ENCODE peak calls at places on chromosomes 11 and 22, in six cellular contexts. H is Caco-2, O is hepatocyte, D is GM12878, J is mucosa of descending colon, S is left ventricle myocardium inferior. U is an unnamed sample.

GRCh38 chr11:32224580-32224979 is 133.7 kb downstream of the RCN1 start:
- DNase-seq in H (no peak), J (no peak), O (no peak), S (no peak), D (no peak), U (no peak)

GRCh38 chr11:14148653-14149273 is 186.2 kb downstream of the SPON1 start:
- DNase-seq in O (peak; percentile 68), H (peak; percentile 34), J (no peak), D (no peak), S (no peak), U (no peak)

GRCh38 chr11:19228956-19229355 is 11.8 kb downstream of the E2F8 start:
- DNase-seq in H (no peak), S (no peak), O (no peak), J (no peak), D (no peak), U (no peak)

GRCh38 chr11:12303431-12304149 is 73.8 kb upstream of the PARVA start:
- DNase-seq in H (no peak), O (no peak), J (no peak), S (no peak), D (no peak), U (no peak)

GRCh38 chr11:44446996-44447771 is 118.3 kb upstream of the CD82 start:
- DNase-seq in S (no peak), H (no peak), D (no peak), J (no peak), O (no peak), U (no peak)

GRCh38 chr11:74278721-74279148 is 32.7 kb downstream of the P4HA3 start:
- DNase-seq in O (peak; percentile 58), H (no peak), D (no peak), S (peak; percentile 51), J (peak; percentile 62), U (peak; percentile 31)

GRCh38 chr11:64226507-64227051 is 505 bp downstream of the NUDT22 start:
- DNase-seq in H (peak; percentile 42), S (peak; percentile 60), J (peak; percentile 91), O (no peak), D (no peak), U (peak; percentile 83)

GRCh38 chr11:85299247-85299646 is 327.9 kb downstream of the DLG2 start:
- DNase-seq in S (no peak), J (no peak), O (peak; percentile 48), D (no peak), H (peak; percentile 15), U (no peak)

GRCh38 chr11:34466802-34467488 is 28.2 kb downstream of the CAT start:
- DNase-seq in D (no peak), H (no peak), O (no peak), J (no peak), S (no peak), U (no peak)

GRCh38 chr11:120646206-120646605 is 134.7 kb downstream of the GRIK4 start:
- DNase-seq in O (no peak), S (no peak), J (no peak), H (no peak), D (no peak), U (no peak)

GRCh38 chr11:83363280-83363679 is 77.1 kb upstream of the CCDC90B start:
- DNase-seq in D (no peak), H (no peak), O (no peak), J (no peak), S (no peak), U (no peak)

GRCh38 chr11:70019576-70020011 is 58.5 kb upstream of the ANO1 start:
- DNase-seq in O (no peak), J (no peak), D (no peak), S (no peak), H (no peak), U (no peak)

GRCh38 chr11:11010624-11011127 is 152.8 kb upstream of the ZBED5 start:
- DNase-seq in J (no peak), S (peak; percentile 34), D (no peak), O (peak; percentile 44), H (peak; percentile 49), U (peak; percentile 14)

GRCh38 chr11:128689946-128690745 is 3.7 kb upstream of the FLI1 start:
- DNase-seq in J (peak; percentile 52), O (no peak), D (no peak), H (no peak), S (no peak), U (no peak)

GRCh38 chr11:19455731-19456130 is 215.0 kb upstream of the E2F8 start:
- DNase-seq in H (no peak), S (peak; percentile 34), D (no peak), O (no peak), J (no peak), U (no peak)

GRCh38 chr11:95135155-95135554 is 45.5 kb downstream of the ENDOD1 start:
- DNase-seq in O (no peak), S (no peak), J (no peak), D (no peak), H (no peak), U (peak; percentile 46)

GRCh38 chr11:92965196-92965595 is 4.3 kb upstream of the MTNR1B start:
- DNase-seq in O (no peak), H (no peak), S (no peak), J (no peak), D (no peak), U (no peak)

GRCh38 chr11:78622666-78623065 is 48.0 kb upstream of the NARS2 start:
- DNase-seq in D (no peak), H (no peak), O (no peak), J (no peak), S (no peak), U (no peak)

GRCh38 chr11:114058871-114059277 is 637 bp upstream of the ZBTB16 start:
- DNase-seq in J (no peak), H (no peak), D (no peak), S (peak; percentile 54), O (peak; percentile 42), U (peak; percentile 55)
- H3K4me3 ChIP-seq in J (peak overlapping the region; percentile 55), H (peak overlapping the region; percentile 78), D (no peak overlapping the region), S (peak overlapping the region; percentile 100), O (peak overlapping the region; percentile 11), U (no peak overlapping the region)

DNA sequence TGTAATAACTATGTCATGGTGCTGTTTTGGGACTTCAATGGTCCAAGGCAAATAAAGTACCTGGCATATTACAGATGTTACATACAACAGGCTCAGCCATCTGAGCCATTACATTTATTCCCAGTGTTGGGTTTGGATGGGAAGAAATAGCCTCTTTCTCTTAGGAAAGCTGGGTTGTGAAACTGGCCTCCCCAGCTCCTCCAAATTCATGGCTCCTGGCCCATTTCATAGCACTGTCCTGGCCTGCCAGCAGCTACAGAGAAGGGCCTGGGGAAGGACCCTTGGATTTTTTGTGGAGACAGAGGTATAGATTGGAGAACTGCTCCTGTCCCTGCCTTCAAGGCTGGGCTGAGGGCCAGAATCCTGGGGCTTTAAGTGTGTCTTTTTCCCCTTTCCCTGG is 18.0 kb downstream of the PKNOX2 start:
- DNase-seq in H (no peak), J (no peak), O (no peak), D (no peak), S (no peak), U (no peak)
- TF ChIP-seq CTCF in H (no peak), J (no peak), O (no peak), D (no peak), S (no peak), U (no peak)

GRCh38 chr11:3831378-3832239 is 9.2 kb downstream of the RHOG start:
- DNase-seq in S (peak; percentile 43), J (no peak), D (no peak), H (no peak), O (no peak), U (no peak)

GRCh38 chr11:3832816-3833215 is 7.9 kb downstream of the RHOG start:
- DNase-seq in H (no peak), O (no peak), S (no peak), D (no peak), J (no peak), U (no peak)

GRCh38 chr11:3830088-3830487 is 10.7 kb downstream of the RHOG start:
- DNase-seq in H (no peak), D (no peak), O (no peak), S (no peak), J (no peak), U (no peak)

GRCh38 chr11:3833461-3833860 is 7.3 kb downstream of the RHOG start:
- DNase-seq in D (no peak), S (no peak), O (no peak), H (no peak), J (no peak), U (no peak)

GRCh38 chr11:3830741-3831140 is 10.0 kb downstream of the RHOG start:
- DNase-seq in O (no peak), S (no peak), J (no peak), H (no peak), D (no peak), U (no peak)
- H3K4me3 ChIP-seq in O (no peak overlapping the region), S (no peak overlapping the region), J (no peak overlapping the region), H (no peak overlapping the region), D (no peak overlapping the region), U (no peak overlapping the region)

DNA sequence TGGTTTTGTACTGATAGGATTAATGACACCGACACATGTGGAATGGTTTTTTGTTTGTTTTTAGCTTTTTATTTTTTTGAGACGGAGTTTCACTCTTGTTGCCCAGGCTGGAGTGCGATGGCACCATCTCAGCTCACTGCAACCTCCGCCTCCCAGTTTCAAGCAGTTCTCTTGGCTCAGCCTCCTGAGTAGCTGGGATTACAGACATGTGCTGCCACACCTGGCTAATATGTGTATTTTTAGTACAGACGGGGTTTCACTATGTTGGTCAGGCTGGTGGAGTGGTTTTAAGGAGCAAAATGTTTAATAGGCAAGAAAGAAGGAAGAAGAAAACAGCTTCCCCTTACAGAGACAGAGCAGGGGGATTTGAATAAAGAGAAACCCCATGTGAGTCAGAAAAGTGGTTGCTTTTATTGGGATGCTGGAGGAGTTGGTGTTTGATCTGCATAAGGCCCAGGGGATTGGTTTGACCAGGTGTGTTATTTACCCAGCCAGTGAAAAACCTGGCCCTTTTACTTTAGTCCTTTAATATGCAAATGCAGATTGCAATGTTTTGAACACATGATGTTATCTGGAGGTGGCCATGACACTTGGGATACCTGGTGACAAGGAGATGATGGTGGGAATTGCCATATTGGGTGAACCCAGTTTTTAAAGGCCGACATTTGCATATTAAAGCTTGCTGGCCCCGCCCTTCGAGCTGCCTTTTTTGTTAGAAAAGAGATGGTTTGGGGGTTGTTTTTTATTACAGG is 24.3 kb downstream of the SUSD2 start:
- DNase-seq in S (no peak), H (no peak), J (no peak), D (no peak), O (no peak), U (peak; percentile 61)
- TF ChIP-seq CTCF in S (no peak), H (no peak), J (no peak), D (no peak), O (no peak), U (no peak)

DNA sequence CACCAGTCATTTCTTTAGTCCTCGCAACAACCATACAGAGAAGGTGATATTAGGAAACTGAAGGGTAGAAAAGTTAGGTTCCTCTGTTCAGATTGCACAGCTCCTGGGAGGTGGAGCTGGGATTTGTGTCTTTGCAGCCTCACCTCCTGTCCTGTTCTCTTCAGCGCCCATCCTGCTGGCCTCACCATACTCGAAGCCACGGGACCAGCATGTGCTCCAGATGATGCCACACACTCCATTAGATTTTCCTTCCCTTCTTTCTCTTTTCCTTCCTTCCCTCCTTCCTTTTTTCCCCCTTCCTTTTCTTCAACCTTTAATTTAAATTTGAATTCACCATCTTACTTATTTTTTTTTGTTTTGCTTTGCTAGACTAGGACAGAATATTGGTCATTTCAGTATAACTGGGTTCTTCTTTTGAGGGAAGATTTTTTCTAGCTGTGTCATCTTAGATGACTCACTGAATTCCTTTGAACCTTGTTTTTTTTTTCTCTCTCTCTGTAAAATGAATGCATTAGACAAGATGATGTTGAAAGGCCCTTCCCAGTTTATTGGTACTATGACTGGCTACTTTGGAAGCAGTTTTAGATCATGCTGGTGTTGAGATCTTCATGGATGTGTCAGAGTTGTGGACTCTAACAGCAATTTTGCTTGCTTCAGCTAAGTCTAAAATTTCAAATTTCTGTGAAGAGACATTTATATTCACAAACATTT is 662.5 kb upstream of the TENM4 start:
- DNase-seq in J (no peak), D (no peak), S (no peak), H (no peak), O (peak; percentile 25), U (no peak)
- H3K4me3 ChIP-seq in J (no peak overlapping the region), D (no peak overlapping the region), S (no peak overlapping the region), H (no peak overlapping the region), O (no peak overlapping the region), U (no peak overlapping the region)

GRCh38 chr22:50144005-50144614 is 26.4 kb upstream of the PANX2 start:
- DNase-seq in S (no peak), J (no peak), O (no peak), H (no peak), D (no peak), U (no peak)
- TF ChIP-seq CTCF in S (no peak), J (no peak), O (no peak), H (no peak), D (no peak), U (no peak)

U was measured in body of pancreas.